ENCODE peak calls at places on chromosomes 6 and 20, in five cellular contexts. One of them, this sample, is unnamed.

GRCh38 chr6:105317607-105318533 is 85.0 kb downstream of the PREP start:
- DNase-seq in prostate gland: no peak
- DNase-seq in fibroblast of pulmonary artery: peak
- DNase-seq in astrocyte of the spinal cord: no peak
- DNase-seq in BJ: no peak
- DNase-seq in this sample: peak

GRCh38 chr6:43836507-43836906 is 66.5 kb downstream of the VEGFA start:
- DNase-seq in fibroblast of pulmonary artery: no peak
- DNase-seq in prostate gland: no peak
- DNase-seq in BJ: no peak
- DNase-seq in astrocyte of the spinal cord: no peak
- DNase-seq in this sample: no peak

GRCh38 chr6:15253107-15254073 is 7.5 kb downstream of the JARID2 start:
- DNase-seq in BJ: no peak
- DNase-seq in prostate gland: no peak
- DNase-seq in fibroblast of pulmonary artery: no peak
- DNase-seq in astrocyte of the spinal cord: no peak
- DNase-seq in this sample: peak

GRCh38 chr6:16769131-16769985 is 8.1 kb upstream of the ATXN1 start:
- DNase-seq in fibroblast of pulmonary artery: peak
- DNase-seq in astrocyte of the spinal cord: peak
- DNase-seq in BJ: peak
- DNase-seq in prostate gland: peak
- DNase-seq in this sample: peak

GRCh38 chr6:31270788-31271640 is 878 bp downstream of the HLA-C start:
- DNase-seq in fibroblast of pulmonary artery: peak
- DNase-seq in astrocyte of the spinal cord: peak
- DNase-seq in BJ: no peak
- DNase-seq in prostate gland: peak
- DNase-seq in this sample: peak

GRCh38 chr20:50129662-50130345 is 16.9 kb upstream of the UBE2V1 start:
- DNase-seq in prostate gland: no peak
- DNase-seq in astrocyte of the spinal cord: no peak
- DNase-seq in BJ: no peak
- DNase-seq in fibroblast of pulmonary artery: no peak
- DNase-seq in this sample: no peak

GRCh38 chr20:37193226-37193625 is 13.9 kb upstream of the MROH8 start:
- DNase-seq in astrocyte of the spinal cord: no peak
- DNase-seq in fibroblast of pulmonary artery: no peak
- DNase-seq in BJ: no peak
- DNase-seq in prostate gland: no peak
- DNase-seq in this sample: no peak

GRCh38 chr6:87198496-87198895 is 43.1 kb downstream of the ZNF292 start:
- DNase-seq in astrocyte of the spinal cord: peak
- DNase-seq in fibroblast of pulmonary artery: peak
- DNase-seq in BJ: no peak
- DNase-seq in prostate gland: no peak
- DNase-seq in this sample: no peak

GRCh38 chr20:7691647-7692046 is 248.6 kb downstream of the HAO1 start:
- DNase-seq in prostate gland: no peak
- DNase-seq in astrocyte of the spinal cord: no peak
- DNase-seq in fibroblast of pulmonary artery: no peak
- DNase-seq in BJ: no peak
- DNase-seq in this sample: no peak

GRCh38 chr20:63032026-63032800 is 25.4 kb upstream of the BHLHE23 start:
- DNase-seq in fibroblast of pulmonary artery: no peak
- DNase-seq in astrocyte of the spinal cord: no peak
- DNase-seq in prostate gland: no peak
- DNase-seq in BJ: no peak
- DNase-seq in this sample: no peak
- H3K4me3 ChIP-seq in fibroblast of pulmonary artery: no peak
- H3K4me3 ChIP-seq in astrocyte of the spinal cord: no peak
- H3K4me3 ChIP-seq in prostate gland: no peak
- H3K4me3 ChIP-seq in BJ: no peak
- H3K4me3 ChIP-seq in this sample: no peak

GRCh38 chr6:27279513-27280063 is 32.1 kb downstream of the PRSS16 start:
- DNase-seq in fibroblast of pulmonary artery: no peak
- DNase-seq in BJ: no peak
- DNase-seq in astrocyte of the spinal cord: no peak
- DNase-seq in prostate gland: no peak
- DNase-seq in this sample: no peak

GRCh38 chr6:27281569-27281968 is 30.5 kb downstream of the POM121L2 start:
- DNase-seq in fibroblast of pulmonary artery: no peak
- DNase-seq in astrocyte of the spinal cord: no peak
- DNase-seq in prostate gland: no peak
- DNase-seq in BJ: no peak
- DNase-seq in this sample: no peak

GRCh38 chr6:27280064-27280539 is 32.0 kb downstream of the POM121L2 start:
- DNase-seq in astrocyte of the spinal cord: peak
- DNase-seq in prostate gland: no peak
- DNase-seq in fibroblast of pulmonary artery: peak
- DNase-seq in BJ: no peak
- DNase-seq in this sample: no peak

GRCh38 chr6:27281105-27281539 is 31.0 kb downstream of the POM121L2 start:
- DNase-seq in BJ: no peak
- DNase-seq in astrocyte of the spinal cord: no peak
- DNase-seq in fibroblast of pulmonary artery: no peak
- DNase-seq in prostate gland: no peak
- DNase-seq in this sample: no peak

GRCh38 chr6:27280540-27281000 is 31.5 kb downstream of the POM121L2 start:
- DNase-seq in BJ: no peak
- DNase-seq in astrocyte of the spinal cord: no peak
- DNase-seq in prostate gland: no peak
- DNase-seq in fibroblast of pulmonary artery: no peak
- DNase-seq in this sample: no peak
- H3K4me3 ChIP-seq in BJ: peak
- H3K4me3 ChIP-seq in astrocyte of the spinal cord: peak
- H3K4me3 ChIP-seq in prostate gland: no peak
- H3K4me3 ChIP-seq in fibroblast of pulmonary artery: peak
- H3K4me3 ChIP-seq in this sample: no peak

GRCh38 chr6:5837323-5837722 is 169.4 kb downstream of the NRN1 start:
- DNase-seq in astrocyte of the spinal cord: no peak
- DNase-seq in prostate gland: no peak
- DNase-seq in fibroblast of pulmonary artery: no peak
- DNase-seq in BJ: no peak
- DNase-seq in this sample: no peak

GRCh38 chr6:5827061-5828037 is 179.4 kb downstream of the NRN1 start:
- DNase-seq in prostate gland: no peak
- DNase-seq in astrocyte of the spinal cord: no peak
- DNase-seq in BJ: no peak
- DNase-seq in fibroblast of pulmonary artery: no peak
- DNase-seq in this sample: no peak

GRCh38 chr6:5838656-5839396 is 167.9 kb downstream of the NRN1 start:
- DNase-seq in fibroblast of pulmonary artery: no peak
- DNase-seq in BJ: no peak
- DNase-seq in astrocyte of the spinal cord: no peak
- DNase-seq in prostate gland: no peak
- DNase-seq in this sample: peak

GRCh38 chr6:5832621-5833107 is 174.1 kb downstream of the NRN1 start:
- DNase-seq in prostate gland: no peak
- DNase-seq in BJ: no peak
- DNase-seq in astrocyte of the spinal cord: no peak
- DNase-seq in fibroblast of pulmonary artery: no peak
- DNase-seq in this sample: no peak

DNA sequence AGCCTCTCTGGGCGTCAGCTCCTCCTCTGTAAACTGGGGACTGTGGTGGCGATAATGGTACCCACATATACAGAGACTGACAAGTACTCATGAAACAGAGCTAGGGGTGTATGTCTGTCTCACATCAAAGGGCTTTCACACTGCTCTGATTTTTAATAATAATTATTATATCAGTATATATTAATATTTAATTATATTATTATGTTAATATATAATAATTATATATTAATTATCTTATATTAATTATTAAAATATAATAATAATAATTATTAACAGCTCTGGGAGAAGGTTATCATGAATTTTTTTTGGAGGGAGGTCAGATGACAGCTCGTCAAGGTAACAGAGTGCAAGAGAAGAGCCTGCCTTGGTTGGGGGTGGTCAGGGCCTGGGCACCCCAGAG is 173.6 kb downstream of the NRN1 start:
- DNase-seq in astrocyte of the spinal cord: no peak
- DNase-seq in prostate gland: no peak
- DNase-seq in fibroblast of pulmonary artery: no peak
- DNase-seq in BJ: no peak
- DNase-seq in this sample: no peak
- H3K4me3 ChIP-seq in astrocyte of the spinal cord: no peak
- H3K4me3 ChIP-seq in prostate gland: no peak
- H3K4me3 ChIP-seq in fibroblast of pulmonary artery: no peak
- H3K4me3 ChIP-seq in BJ: no peak
- H3K4me3 ChIP-seq in this sample: no peak

DNA sequence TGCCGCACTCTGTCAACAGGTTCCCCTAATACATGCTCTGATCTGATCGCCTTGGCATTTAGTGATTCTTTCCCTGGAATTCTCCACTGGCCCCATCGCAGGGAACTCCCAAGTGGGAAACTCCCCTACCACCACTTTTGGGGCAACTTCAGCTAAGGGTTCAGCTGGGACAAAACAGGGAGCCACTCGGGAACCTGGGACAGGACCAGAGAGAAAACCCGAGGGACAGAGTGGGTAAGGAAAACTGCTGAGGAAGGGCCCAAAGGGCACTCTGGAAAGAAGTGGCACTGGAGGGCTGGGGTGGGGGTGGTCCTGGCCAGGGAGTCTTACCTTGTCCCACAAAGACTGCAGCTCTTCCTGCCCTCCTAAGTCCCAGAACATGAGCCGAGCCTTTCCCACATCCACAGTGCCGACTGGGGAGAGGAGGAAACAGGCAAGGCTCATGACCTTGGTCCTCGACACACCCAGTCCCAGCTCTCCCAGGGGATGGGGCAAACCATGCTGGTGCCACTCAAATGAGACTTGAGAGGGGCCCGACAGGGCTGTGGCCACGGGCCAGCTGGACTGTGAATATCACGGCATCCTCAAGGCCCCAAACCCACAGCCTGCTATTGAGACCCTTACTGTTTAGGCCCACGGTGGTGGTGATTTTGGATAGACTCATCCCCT is 1.6 kb downstream of the ARFRP1 start:
- DNase-seq in astrocyte of the spinal cord: no peak
- DNase-seq in fibroblast of pulmonary artery: no peak
- DNase-seq in BJ: no peak
- DNase-seq in prostate gland: no peak
- DNase-seq in this sample: peak
- H3K4me3 ChIP-seq in astrocyte of the spinal cord: peak
- H3K4me3 ChIP-seq in fibroblast of pulmonary artery: peak
- H3K4me3 ChIP-seq in BJ: peak
- H3K4me3 ChIP-seq in prostate gland: no peak
- H3K4me3 ChIP-seq in this sample: peak

GRCh38 chr6:166104872-166105271 is 62.8 kb downstream of the TBXT start:
- DNase-seq in BJ: no peak
- DNase-seq in prostate gland: no peak
- DNase-seq in astrocyte of the spinal cord: no peak
- DNase-seq in fibroblast of pulmonary artery: no peak
- DNase-seq in this sample: no peak
- H3K4me3 ChIP-seq in BJ: no peak
- H3K4me3 ChIP-seq in prostate gland: no peak
- H3K4me3 ChIP-seq in astrocyte of the spinal cord: no peak
- H3K4me3 ChIP-seq in fibroblast of pulmonary artery: no peak
- H3K4me3 ChIP-seq in this sample: no peak

DNA sequence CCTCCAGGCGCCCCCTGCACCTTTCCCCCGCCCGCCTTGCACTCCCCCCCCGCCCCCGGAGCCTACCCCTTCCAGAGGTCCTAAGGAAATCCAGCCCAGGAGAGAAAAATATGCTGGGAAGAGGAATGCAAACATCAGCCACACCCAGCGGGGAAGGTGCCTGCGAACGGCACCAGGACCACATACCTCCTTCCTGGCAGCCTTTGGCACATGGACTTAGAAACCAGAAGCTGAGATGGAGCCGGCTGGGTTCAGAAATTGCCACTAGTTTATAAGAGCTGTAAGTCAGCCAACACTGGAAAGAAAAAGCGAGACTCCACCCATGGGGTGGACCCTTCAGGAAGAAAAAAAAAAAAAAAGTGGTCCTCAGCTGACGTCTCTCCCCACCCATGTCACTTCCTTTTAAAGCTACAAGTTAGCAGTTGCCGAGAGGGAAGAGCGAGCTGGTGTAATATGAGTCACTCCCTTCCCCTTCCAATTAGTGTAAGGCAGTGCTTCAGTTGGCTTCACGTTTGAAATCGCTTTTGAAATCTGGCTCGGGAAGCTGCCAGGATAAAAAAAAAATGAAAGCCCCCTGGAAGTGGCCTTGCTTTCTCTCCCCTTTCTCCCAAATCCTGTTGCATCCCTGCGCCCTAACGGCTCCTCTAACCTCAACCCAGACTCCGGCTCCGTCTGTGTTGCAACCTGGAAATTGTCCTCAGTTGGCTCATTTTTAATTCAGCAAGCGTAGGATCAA is at the start of gene AGPAT4:
- DNase-seq in BJ: peak
- DNase-seq in fibroblast of pulmonary artery: peak
- DNase-seq in astrocyte of the spinal cord: peak
- DNase-seq in prostate gland: peak
- DNase-seq in this sample: peak
- H3K4me3 ChIP-seq in BJ: peak
- H3K4me3 ChIP-seq in fibroblast of pulmonary artery: peak
- H3K4me3 ChIP-seq in astrocyte of the spinal cord: peak
- H3K4me3 ChIP-seq in prostate gland: peak
- H3K4me3 ChIP-seq in this sample: peak

GRCh38 chr6:28585335-28585734 is 59.7 kb downstream of the GPX5 start:
- DNase-seq in astrocyte of the spinal cord: peak
- DNase-seq in prostate gland: no peak
- DNase-seq in fibroblast of pulmonary artery: peak
- DNase-seq in BJ: no peak
- DNase-seq in this sample: no peak
- H3K4me3 ChIP-seq in astrocyte of the spinal cord: no peak
- H3K4me3 ChIP-seq in prostate gland: no peak
- H3K4me3 ChIP-seq in fibroblast of pulmonary artery: no peak
- H3K4me3 ChIP-seq in BJ: no peak
- H3K4me3 ChIP-seq in this sample: no peak

GRCh38 chr6:107205062-107205461 is 89.7 kb upstream of the BEND3 start:
- DNase-seq in prostate gland: no peak
- DNase-seq in astrocyte of the spinal cord: no peak
- DNase-seq in fibroblast of pulmonary artery: no peak
- DNase-seq in BJ: no peak
- DNase-seq in this sample: no peak
- H3K4me3 ChIP-seq in prostate gland: no peak
- H3K4me3 ChIP-seq in astrocyte of the spinal cord: no peak
- H3K4me3 ChIP-seq in fibroblast of pulmonary artery: no peak
- H3K4me3 ChIP-seq in BJ: no peak
- H3K4me3 ChIP-seq in this sample: no peak

DNA sequence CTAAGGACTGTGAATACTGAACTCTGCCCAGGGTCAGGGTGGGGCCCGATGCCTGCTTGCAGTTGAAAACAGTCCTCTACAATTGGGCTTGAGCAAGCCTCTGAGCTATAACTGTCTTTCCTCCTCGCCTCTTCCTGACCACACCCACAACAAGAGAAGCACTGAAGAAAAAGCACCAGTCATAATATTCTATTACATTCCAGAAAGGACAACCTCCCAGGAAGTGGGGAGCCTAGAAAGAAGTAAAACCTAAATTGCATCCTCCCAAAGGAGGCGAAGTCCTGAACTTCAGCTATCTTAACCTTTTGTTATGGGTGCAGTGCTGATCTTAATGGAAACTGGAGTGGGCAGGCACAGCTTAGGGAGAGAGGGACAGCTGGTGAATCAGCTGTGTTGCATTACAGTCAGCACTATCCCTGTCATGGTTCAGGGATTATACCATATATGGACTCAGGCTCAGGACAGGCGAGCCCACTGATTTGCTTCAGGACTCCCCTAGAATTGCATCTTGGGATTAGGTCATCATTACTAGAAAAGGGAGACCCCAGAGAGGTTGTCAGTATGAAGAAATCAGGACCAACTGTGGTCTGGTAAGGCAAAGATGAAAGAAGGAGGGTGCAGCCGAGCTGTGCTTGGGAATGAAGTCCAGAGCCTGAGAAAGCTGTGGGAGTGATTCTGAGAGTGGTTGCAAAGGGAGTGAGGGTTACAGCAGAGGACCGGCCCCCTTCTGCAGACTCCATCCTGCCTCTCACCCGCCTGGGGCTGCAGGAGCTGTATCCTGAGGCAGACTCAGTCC is 18.3 kb upstream of the TRAM2 start:
- DNase-seq in fibroblast of pulmonary artery: peak
- DNase-seq in astrocyte of the spinal cord: peak
- DNase-seq in BJ: peak
- DNase-seq in prostate gland: no peak
- DNase-seq in this sample: peak
- H3K4me3 ChIP-seq in fibroblast of pulmonary artery: peak
- H3K4me3 ChIP-seq in astrocyte of the spinal cord: no peak
- H3K4me3 ChIP-seq in BJ: peak
- H3K4me3 ChIP-seq in prostate gland: no peak
- H3K4me3 ChIP-seq in this sample: no peak